ENCODE peak calls at places on chromosomes 6 and 20, in five cellular contexts. One of them, this sample, is unnamed. For H3K27me3, the result is how much of the 10 kb centered on the place peaks cover.

GRCh38 chr6:42021847-42022754 is 28.2 kb upstream of the TAF8 start:
- DNase-seq in upper lobe of right lung: no peak
- DNase-seq in body of pancreas: no peak
- DNase-seq in lung: no peak
- DNase-seq in mesenchymal stem cell: no peak
- DNase-seq in this sample: no peak

GRCh38 chr6:157859775-157860504 is 36.9 kb downstream of the SNX9 start:
- DNase-seq in upper lobe of right lung: no peak
- DNase-seq in body of pancreas: no peak
- DNase-seq in lung: no peak
- DNase-seq in mesenchymal stem cell: peak
- DNase-seq in this sample: no peak

GRCh38 chr6:133895573-133896343 is 6.8 kb downstream of the TCF21 start:
- DNase-seq in upper lobe of right lung: no peak
- DNase-seq in body of pancreas: no peak
- DNase-seq in lung: no peak
- DNase-seq in mesenchymal stem cell: peak
- DNase-seq in this sample: no peak

GRCh38 chr20:44089987-44090674 is 96.9 kb downstream of the JPH2 start:
- DNase-seq in upper lobe of right lung: no peak
- DNase-seq in body of pancreas: peak
- DNase-seq in lung: peak
- DNase-seq in mesenchymal stem cell: peak
- DNase-seq in this sample: no peak

GRCh38 chr6:90406142-90406794 is 109.6 kb upstream of the BACH2 start:
- DNase-seq in upper lobe of right lung: no peak
- DNase-seq in body of pancreas: no peak
- DNase-seq in lung: no peak
- DNase-seq in mesenchymal stem cell: peak
- DNase-seq in this sample: peak

GRCh38 chr6:156963712-156964700 is 186.8 kb downstream of the ARID1B start:
- DNase-seq in upper lobe of right lung: no peak
- DNase-seq in body of pancreas: no peak
- DNase-seq in lung: no peak
- DNase-seq in mesenchymal stem cell: peak
- DNase-seq in this sample: no peak

GRCh38 chr6:39365281-39366074 is 43.0 kb upstream of the KCNK16 start:
- DNase-seq in upper lobe of right lung: no peak
- DNase-seq in body of pancreas: no peak
- DNase-seq in lung: no peak
- DNase-seq in mesenchymal stem cell: peak
- DNase-seq in this sample: no peak

GRCh38 chr6:6557871-6558270 is 30.6 kb upstream of the LY86 start:
- DNase-seq in upper lobe of right lung: no peak
- DNase-seq in body of pancreas: no peak
- DNase-seq in lung: no peak
- DNase-seq in mesenchymal stem cell: no peak
- DNase-seq in this sample: no peak

GRCh38 chr6:3229566-3230274 is 2.3 kb upstream of the TUBB2B start:
- DNase-seq in upper lobe of right lung: no peak
- DNase-seq in body of pancreas: no peak
- DNase-seq in lung: no peak
- DNase-seq in mesenchymal stem cell: no peak
- DNase-seq in this sample: no peak

GRCh38 chr6:12001004-12001705 is 11.0 kb upstream of the HIVEP1 start:
- DNase-seq in upper lobe of right lung: no peak
- DNase-seq in body of pancreas: peak
- DNase-seq in lung: no peak
- DNase-seq in mesenchymal stem cell: no peak
- DNase-seq in this sample: no peak

GRCh38 chr6:144797881-144798589 is 512.9 kb downstream of the UTRN start:
- DNase-seq in upper lobe of right lung: no peak
- DNase-seq in body of pancreas: no peak
- DNase-seq in lung: no peak
- DNase-seq in mesenchymal stem cell: peak
- DNase-seq in this sample: peak

GRCh38 chr6:3749390-3749978 is 2.0 kb downstream of the PXDC1 start:
- DNase-seq in upper lobe of right lung: peak
- DNase-seq in body of pancreas: peak
- DNase-seq in lung: peak
- DNase-seq in mesenchymal stem cell: no peak
- DNase-seq in this sample: no peak

GRCh38 chr6:142871910-142872331 is 73.1 kb downstream of the HIVEP2 start:
- DNase-seq in upper lobe of right lung: no peak
- DNase-seq in body of pancreas: peak
- DNase-seq in lung: no peak
- DNase-seq in mesenchymal stem cell: peak
- DNase-seq in this sample: peak

GRCh38 chr6:43840490-43841218 is 70.6 kb downstream of the VEGFA start:
- DNase-seq in upper lobe of right lung: no peak
- DNase-seq in body of pancreas: no peak
- DNase-seq in lung: no peak
- DNase-seq in mesenchymal stem cell: peak
- DNase-seq in this sample: no peak

GRCh38 chr20:58829531-58829941 is 21.2 kb downstream of the GNAS-AS1 start:
- DNase-seq in upper lobe of right lung: no peak
- DNase-seq in body of pancreas: peak
- DNase-seq in lung: peak
- DNase-seq in mesenchymal stem cell: no peak
- DNase-seq in this sample: no peak

GRCh38 chr6:130202782-130203181 is 20.0 kb downstream of the SAMD3 start:
- DNase-seq in upper lobe of right lung: no peak
- DNase-seq in body of pancreas: no peak
- DNase-seq in lung: no peak
- DNase-seq in mesenchymal stem cell: no peak
- DNase-seq in this sample: no peak

GRCh38 chr6:2746557-2747061 is 4.1 kb downstream of the MYLK4 start:
- DNase-seq in upper lobe of right lung: no peak
- DNase-seq in body of pancreas: no peak
- DNase-seq in lung: no peak
- DNase-seq in mesenchymal stem cell: no peak
- DNase-seq in this sample: no peak

GRCh38 chr6:3231213-3232016 is 4.0 kb upstream of the TUBB2B start:
- DNase-seq in upper lobe of right lung: peak
- DNase-seq in body of pancreas: peak
- DNase-seq in lung: peak
- DNase-seq in mesenchymal stem cell: peak
- DNase-seq in this sample: peak

GRCh38 chr6:36269834-36270705 is at the start of gene PNPLA1:
- DNase-seq in upper lobe of right lung: no peak
- DNase-seq in body of pancreas: no peak
- DNase-seq in lung: no peak
- DNase-seq in mesenchymal stem cell: no peak
- DNase-seq in this sample: no peak

GRCh38 chr6:17808609-17809008 is 101.9 kb upstream of the NUP153 start:
- DNase-seq in upper lobe of right lung: no peak
- DNase-seq in body of pancreas: no peak
- DNase-seq in lung: no peak
- DNase-seq in mesenchymal stem cell: no peak
- DNase-seq in this sample: no peak

GRCh38 chr6:36373368-36374009 is 14.0 kb downstream of the ETV7 start:
- DNase-seq in upper lobe of right lung: no peak
- DNase-seq in body of pancreas: no peak
- DNase-seq in lung: no peak
- DNase-seq in mesenchymal stem cell: no peak
- DNase-seq in this sample: no peak

DNA sequence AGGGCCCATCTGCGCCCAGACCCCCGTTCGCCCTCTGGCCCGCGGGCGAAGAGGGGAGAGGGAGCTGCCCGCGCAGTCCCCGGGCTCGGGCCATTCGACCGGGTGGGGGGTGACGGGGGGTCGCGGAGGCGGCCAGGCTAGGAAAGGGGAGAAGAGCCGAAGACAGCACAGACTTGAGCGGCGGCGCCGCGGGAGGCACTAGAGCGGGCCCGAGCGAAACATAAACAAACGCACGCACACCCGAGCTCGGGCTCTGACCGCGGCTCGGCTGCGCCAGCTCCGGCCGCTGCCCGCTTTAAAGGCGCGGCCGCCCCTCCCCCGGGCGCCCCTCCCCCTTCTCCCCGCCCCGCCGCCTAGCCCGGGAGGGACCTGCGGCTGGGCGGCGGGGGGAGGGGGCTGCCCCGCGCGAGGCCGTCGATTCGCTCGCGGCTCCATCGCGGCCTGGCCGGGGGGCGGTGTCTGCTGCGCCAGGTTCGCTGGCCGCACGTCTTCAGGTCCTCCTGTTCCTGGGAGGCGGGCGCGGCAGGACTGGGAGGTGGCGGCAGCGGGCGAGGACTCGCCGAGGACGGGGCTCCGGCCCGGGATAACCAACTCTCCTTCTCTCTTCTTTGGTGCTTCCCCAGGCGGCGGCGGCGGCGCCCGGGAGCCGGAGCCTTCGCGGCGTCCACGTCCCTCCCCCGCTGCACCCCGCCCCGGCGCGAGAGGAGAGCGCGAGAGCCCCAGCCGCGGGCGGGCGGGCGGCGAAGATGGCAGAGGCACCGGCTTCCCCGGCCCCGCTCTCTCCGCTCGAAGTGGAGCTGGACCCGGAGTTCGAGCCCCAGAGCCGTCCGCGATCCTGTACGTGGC is at the start of gene FOXO3:
- DNase-seq in upper lobe of right lung: peak
- DNase-seq in body of pancreas: peak
- DNase-seq in lung: peak
- DNase-seq in mesenchymal stem cell: peak
- DNase-seq in this sample: peak
- H3K27me3 ChIP-seq in upper lobe of right lung: under half
- H3K27me3 ChIP-seq in body of pancreas: under half
- H3K27me3 ChIP-seq in lung: under half
- H3K27me3 ChIP-seq in mesenchymal stem cell: under half
- H3K27me3 ChIP-seq in this sample: under half

GRCh38 chr6:84776392-84776791 is 12.0 kb upstream of the TBX18 start:
- DNase-seq in upper lobe of right lung: no peak
- DNase-seq in body of pancreas: no peak
- DNase-seq in lung: no peak
- DNase-seq in mesenchymal stem cell: no peak
- DNase-seq in this sample: no peak
- H3K27me3 ChIP-seq in upper lobe of right lung: half or more
- H3K27me3 ChIP-seq in body of pancreas: under half
- H3K27me3 ChIP-seq in lung: under half
- H3K27me3 ChIP-seq in mesenchymal stem cell: under half
- H3K27me3 ChIP-seq in this sample: under half

GRCh38 chr6:137492771-137493217 is 1.4 kb downstream of the OLIG3 start:
- DNase-seq in upper lobe of right lung: no peak
- DNase-seq in body of pancreas: no peak
- DNase-seq in lung: no peak
- DNase-seq in mesenchymal stem cell: no peak
- DNase-seq in this sample: no peak

GRCh38 chr6:137493218-137494038 is 766 bp downstream of the OLIG3 start:
- DNase-seq in upper lobe of right lung: peak
- DNase-seq in body of pancreas: peak
- DNase-seq in lung: no peak
- DNase-seq in mesenchymal stem cell: no peak
- DNase-seq in this sample: no peak

GRCh38 chr6:137491478-137491877 is 2.7 kb downstream of the OLIG3 start:
- DNase-seq in upper lobe of right lung: no peak
- DNase-seq in body of pancreas: no peak
- DNase-seq in lung: no peak
- DNase-seq in mesenchymal stem cell: no peak
- DNase-seq in this sample: no peak

GRCh38 chr6:137490961-137491360 is 3.2 kb downstream of the OLIG3 start:
- DNase-seq in upper lobe of right lung: no peak
- DNase-seq in body of pancreas: no peak
- DNase-seq in lung: no peak
- DNase-seq in mesenchymal stem cell: no peak
- DNase-seq in this sample: no peak

DNA sequence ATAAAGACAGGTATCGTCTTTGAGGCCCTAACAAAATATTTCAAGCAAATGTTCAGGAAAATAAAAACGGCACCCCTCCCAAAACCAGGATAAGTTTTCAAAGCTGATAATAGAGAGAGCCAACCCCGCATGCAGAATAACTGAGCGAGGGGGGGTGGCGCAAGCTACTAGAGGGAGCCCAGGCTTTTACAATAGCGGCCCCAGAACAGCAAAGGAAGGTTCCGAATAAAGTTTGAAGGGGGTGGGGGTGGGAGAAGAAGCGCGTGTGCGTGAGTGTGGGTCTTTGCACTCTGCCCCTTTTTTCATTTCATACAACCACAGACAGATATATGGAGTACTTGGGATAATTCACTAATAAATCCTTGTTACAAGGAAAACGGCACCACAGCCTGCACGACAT is 1.9 kb downstream of the OLIG3 start:
- DNase-seq in upper lobe of right lung: no peak
- DNase-seq in body of pancreas: no peak
- DNase-seq in lung: no peak
- DNase-seq in mesenchymal stem cell: no peak
- DNase-seq in this sample: no peak
- H3K27me3 ChIP-seq in upper lobe of right lung: half or more
- H3K27me3 ChIP-seq in body of pancreas: under half
- H3K27me3 ChIP-seq in lung: under half
- H3K27me3 ChIP-seq in mesenchymal stem cell: half or more
- H3K27me3 ChIP-seq in this sample: half or more

GRCh38 chr20:46334423-46334978 is 26.2 kb upstream of the CDH22 start:
- DNase-seq in upper lobe of right lung: no peak
- DNase-seq in body of pancreas: no peak
- DNase-seq in lung: no peak
- DNase-seq in mesenchymal stem cell: no peak
- DNase-seq in this sample: no peak
- H3K27me3 ChIP-seq in upper lobe of right lung: half or more
- H3K27me3 ChIP-seq in body of pancreas: under half
- H3K27me3 ChIP-seq in lung: under half
- H3K27me3 ChIP-seq in mesenchymal stem cell: half or more
- H3K27me3 ChIP-seq in this sample: half or more

DNA sequence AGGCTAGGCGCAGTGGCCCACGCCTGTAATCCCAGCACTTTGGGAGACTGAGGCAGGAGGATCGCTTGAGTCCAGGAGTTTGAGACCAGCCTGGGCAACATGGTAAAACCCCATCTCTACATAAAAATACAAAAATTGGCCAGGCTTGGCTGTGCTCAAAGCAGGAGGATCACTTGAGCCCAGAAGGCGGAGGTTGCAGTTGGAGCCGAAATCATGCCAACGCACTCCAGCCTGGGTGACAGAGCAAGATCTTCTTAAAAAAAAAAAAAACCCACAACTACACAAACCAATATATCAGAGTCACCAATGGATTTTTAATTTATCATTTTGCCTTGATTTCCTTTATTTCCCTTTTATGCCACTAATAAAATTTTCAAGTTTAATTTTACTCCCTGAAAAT is 9.3 kb downstream of the MAP3K5 start:
- DNase-seq in upper lobe of right lung: no peak
- DNase-seq in body of pancreas: no peak
- DNase-seq in lung: no peak
- DNase-seq in mesenchymal stem cell: no peak
- DNase-seq in this sample: no peak
- H3K27me3 ChIP-seq in upper lobe of right lung: under half
- H3K27me3 ChIP-seq in body of pancreas: under half
- H3K27me3 ChIP-seq in lung: under half
- H3K27me3 ChIP-seq in mesenchymal stem cell: under half
- H3K27me3 ChIP-seq in this sample: under half

This sample was measured in kidney epithelial cell.